ENCODE peak calls at places on chromosomes 4 and X, in eight cellular contexts. One of them, this sample, is unnamed.

GRCh38 chr4:94127707-94128328 is 79.8 kb upstream of the SMARCAD1 start:
- DNase-seq in progenitor cell of endocrine pancreas: no peak
- DNase-seq in pancreas: no peak
- DNase-seq in fibroblast of pulmonary artery: peak; percentile 52
- DNase-seq in Peyer's patch: no peak
- DNase-seq in endothelial cell: no peak
- DNase-seq in body of pancreas: no peak
- DNase-seq in fibroblast of lung: peak; percentile 32
- DNase-seq in this sample: no peak

GRCh38 chr4:189787216-189788031 is 153.2 kb upstream of the FRG1 start:
- DNase-seq in progenitor cell of endocrine pancreas: no peak
- DNase-seq in pancreas: no peak
- DNase-seq in fibroblast of pulmonary artery: no peak
- DNase-seq in Peyer's patch: no peak
- DNase-seq in endothelial cell: no peak
- DNase-seq in body of pancreas: no peak
- DNase-seq in fibroblast of lung: no peak
- DNase-seq in this sample: no peak

GRCh38 chrX:11375614-11376119 is 82.5 kb downstream of the AMELX start:
- DNase-seq in progenitor cell of endocrine pancreas: no peak
- DNase-seq in pancreas: no peak
- DNase-seq in fibroblast of pulmonary artery: no peak
- DNase-seq in Peyer's patch: no peak
- DNase-seq in endothelial cell: no peak
- DNase-seq in body of pancreas: no peak
- DNase-seq in fibroblast of lung: no peak
- DNase-seq in this sample: no peak

GRCh38 chr4:139950568-139950967 is 203.4 kb downstream of the MAML3 start:
- DNase-seq in progenitor cell of endocrine pancreas: no peak
- DNase-seq in pancreas: no peak
- DNase-seq in fibroblast of pulmonary artery: peak; percentile 28
- DNase-seq in Peyer's patch: no peak
- DNase-seq in endothelial cell: no peak
- DNase-seq in body of pancreas: no peak
- DNase-seq in fibroblast of lung: peak; percentile 92
- DNase-seq in this sample: peak; percentile 85

GRCh38 chr4:1799364-1799996 is 6.4 kb downstream of the FGFR3 start:
- DNase-seq in progenitor cell of endocrine pancreas: no peak
- DNase-seq in pancreas: no peak
- DNase-seq in fibroblast of pulmonary artery: no peak
- DNase-seq in Peyer's patch: peak; percentile 88
- DNase-seq in endothelial cell: no peak
- DNase-seq in body of pancreas: no peak
- DNase-seq in fibroblast of lung: no peak
- DNase-seq in this sample: no peak

GRCh38 chrX:19579485-19579884 is 64.2 kb upstream of the MAP3K15 start:
- DNase-seq in progenitor cell of endocrine pancreas: no peak
- DNase-seq in pancreas: no peak
- DNase-seq in fibroblast of pulmonary artery: peak; percentile 71
- DNase-seq in Peyer's patch: no peak
- DNase-seq in endothelial cell: no peak
- DNase-seq in body of pancreas: no peak
- DNase-seq in fibroblast of lung: peak; percentile 76
- DNase-seq in this sample: peak; percentile 12

GRCh38 chrX:149510386-149510785 is 5.3 kb upstream of the IDS start:
- DNase-seq in progenitor cell of endocrine pancreas: no peak
- DNase-seq in pancreas: no peak
- DNase-seq in fibroblast of pulmonary artery: peak; percentile 21
- DNase-seq in Peyer's patch: no peak
- DNase-seq in endothelial cell: no peak
- DNase-seq in body of pancreas: no peak
- DNase-seq in fibroblast of lung: peak; percentile 46
- DNase-seq in this sample: no peak

GRCh38 chr4:83358410-83358809 is 23.8 kb upstream of the HPSE start:
- DNase-seq in progenitor cell of endocrine pancreas: no peak
- DNase-seq in pancreas: no peak
- DNase-seq in fibroblast of pulmonary artery: peak; percentile 85
- DNase-seq in Peyer's patch: no peak
- DNase-seq in endothelial cell: no peak
- DNase-seq in body of pancreas: no peak
- DNase-seq in fibroblast of lung: peak; percentile 88
- DNase-seq in this sample: no peak

GRCh38 chr4:83436680-83437079 is 18.9 kb downstream of the HELQ start:
- DNase-seq in progenitor cell of endocrine pancreas: no peak
- DNase-seq in pancreas: no peak
- DNase-seq in fibroblast of pulmonary artery: no peak
- DNase-seq in Peyer's patch: no peak
- DNase-seq in endothelial cell: no peak
- DNase-seq in body of pancreas: no peak
- DNase-seq in fibroblast of lung: no peak
- DNase-seq in this sample: no peak

GRCh38 chr4:6727081-6727942 is 11.3 kb downstream of the BLOC1S4 start:
- DNase-seq in progenitor cell of endocrine pancreas: no peak
- DNase-seq in pancreas: no peak
- DNase-seq in fibroblast of pulmonary artery: peak; percentile 60
- DNase-seq in Peyer's patch: no peak
- DNase-seq in endothelial cell: no peak
- DNase-seq in body of pancreas: no peak
- DNase-seq in fibroblast of lung: peak; percentile 73
- DNase-seq in this sample: no peak

GRCh38 chr4:121943941-121944340 is 7.9 kb downstream of the TRPC3 start:
- DNase-seq in progenitor cell of endocrine pancreas: no peak
- DNase-seq in pancreas: no peak
- DNase-seq in fibroblast of pulmonary artery: no peak
- DNase-seq in Peyer's patch: no peak
- DNase-seq in endothelial cell: peak; percentile 73
- DNase-seq in body of pancreas: no peak
- DNase-seq in fibroblast of lung: no peak
- DNase-seq in this sample: peak; percentile 41

GRCh38 chr4:105936901-105937300 is 41.6 kb downstream of the NPNT start:
- DNase-seq in progenitor cell of endocrine pancreas: no peak
- DNase-seq in pancreas: no peak
- DNase-seq in fibroblast of pulmonary artery: no peak
- DNase-seq in Peyer's patch: no peak
- DNase-seq in endothelial cell: no peak
- DNase-seq in body of pancreas: no peak
- DNase-seq in fibroblast of lung: no peak
- DNase-seq in this sample: no peak

GRCh38 chr4:13701937-13702446 is 74.5 kb upstream of the BOD1L1 start:
- DNase-seq in progenitor cell of endocrine pancreas: no peak
- DNase-seq in pancreas: no peak
- DNase-seq in fibroblast of pulmonary artery: peak; percentile 38
- DNase-seq in Peyer's patch: no peak
- DNase-seq in endothelial cell: no peak
- DNase-seq in body of pancreas: no peak
- DNase-seq in fibroblast of lung: peak; percentile 59
- DNase-seq in this sample: no peak

GRCh38 chr4:102612824-102613366 is 111.7 kb downstream of the NFKB1 start:
- DNase-seq in progenitor cell of endocrine pancreas: no peak
- DNase-seq in pancreas: no peak
- DNase-seq in fibroblast of pulmonary artery: no peak
- DNase-seq in Peyer's patch: no peak
- DNase-seq in endothelial cell: no peak
- DNase-seq in body of pancreas: no peak
- DNase-seq in fibroblast of lung: no peak
- DNase-seq in this sample: peak; percentile 68

GRCh38 chr4:180513076-180513475 is 1730.1 kb upstream of the TENM3 start:
- DNase-seq in progenitor cell of endocrine pancreas: no peak
- DNase-seq in pancreas: no peak
- DNase-seq in fibroblast of pulmonary artery: no peak
- DNase-seq in Peyer's patch: no peak
- DNase-seq in endothelial cell: no peak
- DNase-seq in body of pancreas: no peak
- DNase-seq in fibroblast of lung: no peak
- DNase-seq in this sample: no peak

GRCh38 chr4:24321637-24322036 is 262.7 kb downstream of the DHX15 start:
- DNase-seq in progenitor cell of endocrine pancreas: no peak
- DNase-seq in pancreas: no peak
- DNase-seq in fibroblast of pulmonary artery: no peak
- DNase-seq in Peyer's patch: no peak
- DNase-seq in endothelial cell: no peak
- DNase-seq in body of pancreas: no peak
- DNase-seq in fibroblast of lung: no peak
- DNase-seq in this sample: no peak

GRCh38 chrX:117752745-117753144 is 363.9 kb downstream of the KLHL13 start:
- DNase-seq in progenitor cell of endocrine pancreas: no peak
- DNase-seq in pancreas: no peak
- DNase-seq in fibroblast of pulmonary artery: no peak
- DNase-seq in Peyer's patch: no peak
- DNase-seq in endothelial cell: no peak
- DNase-seq in body of pancreas: no peak
- DNase-seq in fibroblast of lung: no peak
- DNase-seq in this sample: no peak

GRCh38 chr4:53705972-53706371 is 114.7 kb upstream of the LNX1 start:
- DNase-seq in progenitor cell of endocrine pancreas: no peak
- DNase-seq in pancreas: no peak
- DNase-seq in fibroblast of pulmonary artery: no peak
- DNase-seq in Peyer's patch: no peak
- DNase-seq in endothelial cell: no peak
- DNase-seq in body of pancreas: no peak
- DNase-seq in fibroblast of lung: no peak
- DNase-seq in this sample: no peak

GRCh38 chr4:173191623-173192041 is 23.0 kb downstream of the GALNT7 start:
- DNase-seq in progenitor cell of endocrine pancreas: no peak
- DNase-seq in pancreas: no peak
- DNase-seq in fibroblast of pulmonary artery: peak; percentile 45
- DNase-seq in Peyer's patch: no peak
- DNase-seq in endothelial cell: no peak
- DNase-seq in body of pancreas: no peak
- DNase-seq in fibroblast of lung: peak; percentile 71
- DNase-seq in this sample: no peak

DNA sequence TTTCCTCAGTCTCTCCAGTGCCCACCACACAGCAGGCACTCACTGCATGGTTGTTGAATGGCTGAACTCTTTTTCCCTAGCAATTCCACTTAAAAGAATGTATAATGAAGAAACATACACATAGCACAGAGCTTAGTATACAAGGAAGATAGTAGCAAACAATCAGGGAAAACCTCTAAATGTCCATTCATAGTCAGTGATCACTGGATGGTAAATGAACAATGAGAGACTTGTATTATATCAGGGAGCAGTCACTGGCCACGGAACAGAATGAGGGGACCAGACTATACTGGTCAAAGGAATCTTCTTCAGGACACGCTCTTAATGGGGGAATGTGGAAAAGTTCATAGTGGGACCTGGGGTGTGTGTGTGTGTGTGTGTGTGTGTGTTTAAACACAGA is 43.6 kb upstream of the FAM156A start:
- DNase-seq in progenitor cell of endocrine pancreas: no peak
- DNase-seq in pancreas: no peak
- DNase-seq in fibroblast of pulmonary artery: no peak
- DNase-seq in Peyer's patch: no peak
- DNase-seq in endothelial cell: no peak
- DNase-seq in body of pancreas: no peak
- DNase-seq in fibroblast of lung: no peak
- DNase-seq in this sample: no peak
- TF ChIP-seq CTCF in progenitor cell of endocrine pancreas: no peak
- TF ChIP-seq CTCF in pancreas: no peak
- TF ChIP-seq CTCF in fibroblast of pulmonary artery: no peak
- TF ChIP-seq CTCF in Peyer's patch: no peak
- TF ChIP-seq CTCF in endothelial cell: no peak
- TF ChIP-seq CTCF in body of pancreas: no peak
- TF ChIP-seq CTCF in fibroblast of lung: no peak
- TF ChIP-seq CTCF in this sample: no peak

DNA sequence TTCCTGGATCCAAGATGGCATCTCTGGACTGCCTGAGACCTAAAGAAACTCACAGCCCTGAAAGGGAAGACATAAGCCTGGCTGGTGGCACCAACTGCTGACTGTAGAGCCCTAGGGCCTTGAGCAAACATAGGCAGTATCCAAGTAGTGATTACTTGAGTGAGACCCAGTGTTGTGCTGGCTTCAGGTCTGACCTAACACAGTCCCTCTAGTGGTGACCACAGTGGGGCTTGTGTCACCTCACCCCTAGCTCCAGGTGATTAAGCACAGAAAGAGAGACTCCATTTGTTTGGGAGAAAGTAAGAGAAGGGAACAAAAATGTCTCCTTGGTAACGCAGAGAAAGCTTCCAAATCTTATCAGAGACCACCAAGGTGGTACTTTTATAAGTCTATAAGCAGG is 496.3 kb upstream of the HTR2C start:
- DNase-seq in progenitor cell of endocrine pancreas: no peak
- DNase-seq in pancreas: no peak
- DNase-seq in fibroblast of pulmonary artery: no peak
- DNase-seq in Peyer's patch: no peak
- DNase-seq in endothelial cell: no peak
- DNase-seq in body of pancreas: no peak
- DNase-seq in fibroblast of lung: no peak
- DNase-seq in this sample: no peak
- TF ChIP-seq CTCF in progenitor cell of endocrine pancreas: no peak
- TF ChIP-seq CTCF in pancreas: no peak
- TF ChIP-seq CTCF in fibroblast of pulmonary artery: no peak
- TF ChIP-seq CTCF in Peyer's patch: no peak
- TF ChIP-seq CTCF in endothelial cell: no peak
- TF ChIP-seq CTCF in body of pancreas: no peak
- TF ChIP-seq CTCF in fibroblast of lung: no peak
- TF ChIP-seq CTCF in this sample: no peak

GRCh38 chrX:77946571-77946970 is 22.9 kb downstream of the PGAM4 start:
- DNase-seq in progenitor cell of endocrine pancreas: no peak
- DNase-seq in pancreas: no peak
- DNase-seq in fibroblast of pulmonary artery: no peak
- DNase-seq in Peyer's patch: no peak
- DNase-seq in endothelial cell: no peak
- DNase-seq in body of pancreas: no peak
- DNase-seq in fibroblast of lung: no peak
- DNase-seq in this sample: no peak
- TF ChIP-seq CTCF in progenitor cell of endocrine pancreas: peak; percentile 15
- TF ChIP-seq CTCF in pancreas: no peak
- TF ChIP-seq CTCF in fibroblast of pulmonary artery: no peak
- TF ChIP-seq CTCF in Peyer's patch: no peak
- TF ChIP-seq CTCF in endothelial cell: peak; percentile 42
- TF ChIP-seq CTCF in body of pancreas: no peak
- TF ChIP-seq CTCF in fibroblast of lung: no peak
- TF ChIP-seq CTCF in this sample: no peak

DNA sequence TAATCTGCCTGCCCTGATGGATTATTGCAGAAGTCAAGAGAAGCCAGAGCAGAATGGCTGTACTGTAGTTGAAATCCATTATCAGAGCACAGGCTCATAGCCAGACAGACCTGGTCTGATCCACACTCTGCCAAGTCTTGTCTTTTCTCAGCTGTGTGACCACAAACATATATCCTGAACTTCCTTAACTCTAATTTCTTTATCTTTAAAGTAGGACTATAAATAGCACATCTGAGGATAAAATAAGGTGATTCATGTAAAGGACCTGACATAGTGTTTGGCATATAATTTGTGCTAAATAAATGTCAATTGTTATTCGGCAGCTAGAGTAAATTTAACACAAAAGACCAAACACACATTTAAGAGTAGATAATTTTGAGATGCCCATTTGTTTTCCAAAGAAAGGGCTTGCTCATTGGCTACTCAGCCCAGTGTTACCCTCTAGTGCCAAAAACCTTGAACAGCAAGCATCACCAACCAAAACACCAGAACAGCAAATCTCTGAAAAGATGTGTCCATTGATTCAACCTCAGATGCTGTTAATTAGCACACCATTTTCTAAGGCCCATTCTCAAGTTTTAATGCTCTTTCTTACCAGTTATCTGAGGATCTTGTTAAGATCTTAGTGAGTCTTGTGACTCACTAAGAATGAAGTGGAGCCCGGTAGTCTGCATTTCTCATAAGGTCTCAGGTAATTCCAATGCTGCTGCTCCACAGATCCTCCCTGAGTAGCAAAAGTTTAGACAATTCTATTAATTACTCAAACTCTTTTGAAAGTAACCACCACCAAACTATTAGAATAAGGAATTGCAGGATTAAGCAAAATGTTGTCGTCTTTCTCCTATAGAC is 108.8 kb downstream of the HHIP start:
- DNase-seq in progenitor cell of endocrine pancreas: no peak
- DNase-seq in pancreas: no peak
- DNase-seq in fibroblast of pulmonary artery: peak; percentile 73
- DNase-seq in Peyer's patch: no peak
- DNase-seq in endothelial cell: peak; percentile 7
- DNase-seq in body of pancreas: no peak
- DNase-seq in fibroblast of lung: peak; percentile 90
- DNase-seq in this sample: no peak
- TF ChIP-seq CTCF in progenitor cell of endocrine pancreas: peak; percentile 46
- TF ChIP-seq CTCF in pancreas: no peak
- TF ChIP-seq CTCF in fibroblast of pulmonary artery: peak; percentile 69
- TF ChIP-seq CTCF in Peyer's patch: no peak
- TF ChIP-seq CTCF in endothelial cell: no peak
- TF ChIP-seq CTCF in body of pancreas: peak; percentile 73
- TF ChIP-seq CTCF in fibroblast of lung: peak; percentile 62
- TF ChIP-seq CTCF in this sample: no peak

This sample was measured in activated CD8-positive, alpha-beta T cell treated with anti-CD3 and anti-CD28 coated beads for 36 hours.